ENCODE peak calls at places on chromosomes 4 and X, in eight cellular contexts. D, I, S, V, M, R, G and O are unnamed samples.

GRCh38 chr4:82268050-82268825 is 105.6 kb downstream of the HNRNPD start:
- DNase-seq in G (peak; percentile 3), R (peak; percentile 19), M (peak; percentile 55), S (peak; percentile 80), V (peak; percentile 51), D (peak; percentile 46), I (peak; percentile 22), O (peak; percentile 30)

GRCh38 chr4:98653006-98653405 is 5.4 kb downstream of the TSPAN5 start:
- DNase-seq in S (no peak), R (no peak), G (no peak), I (no peak), D (no peak), M (no peak), V (no peak), O (no peak)

GRCh38 chrX:1291110-1291740 is 22.6 kb downstream of the CSF2RA start:
- DNase-seq in S (no peak), I (no peak), R (no peak), G (no peak), D (no peak), M (no peak), V (no peak), O (no peak)

GRCh38 chrX:39616098-39616729 is 481.5 kb downstream of the BCOR start:
- DNase-seq in V (no peak), I (no peak), M (no peak), R (no peak), S (no peak), D (no peak), G (no peak), O (no peak)

GRCh38 chr4:31375936-31376335 is 655.8 kb downstream of the PCDH7 start:
- DNase-seq in G (no peak), I (no peak), V (no peak), D (no peak), S (no peak), M (no peak), R (no peak), O (no peak)

GRCh38 chr4:83828601-83829000 is 292.7 kb downstream of the GPAT3 start:
- DNase-seq in M (no peak), S (no peak), I (no peak), G (no peak), R (no peak), V (no peak), D (no peak), O (no peak)

GRCh38 chrX:107154787-107155620 is 36.4 kb upstream of the RBM41 start:
- DNase-seq in V (no peak), S (no peak), I (no peak), G (no peak), D (no peak), M (peak; percentile 30), R (no peak), O (no peak)

GRCh38 chr4:83386931-83387897 is 52.6 kb upstream of the HPSE start:
- DNase-seq in R (no peak), V (no peak), I (no peak), S (peak; percentile 20), M (no peak), D (no peak), G (no peak), O (no peak)

GRCh38 chr4:60562353-60562752 is 637.8 kb upstream of the ADGRL3 start:
- DNase-seq in S (peak; percentile 16), G (no peak), I (no peak), R (no peak), M (no peak), V (no peak), D (peak; percentile 57), O (peak; percentile 6)

GRCh38 chrX:115459883-115460564 is 101.0 kb upstream of the PLS3 start:
- DNase-seq in V (no peak), R (no peak), I (no peak), D (no peak), S (no peak), G (no peak), M (no peak), O (no peak)

GRCh38 chr4:86160423-86160822 is 199.4 kb downstream of the MAPK10 start:
- DNase-seq in R (no peak), S (no peak), V (no peak), M (no peak), G (no peak), D (no peak), I (no peak), O (no peak)

GRCh38 chr4:110533940-110534339 is 58.0 kb downstream of the ENPEP start:
- DNase-seq in R (no peak), I (no peak), M (peak; percentile 83), D (no peak), V (no peak), S (no peak), G (no peak), O (no peak)

GRCh38 chr4:139243448-139244365 is 36.3 kb downstream of the MGARP start:
- DNase-seq in I (no peak), G (no peak), V (no peak), D (no peak), S (no peak), R (no peak), M (peak; percentile 32), O (no peak)

GRCh38 chr4:71709961-71710360 is 73.9 kb downstream of the GC start:
- DNase-seq in G (no peak), S (peak; percentile 24), I (no peak), R (no peak), D (no peak), M (peak; percentile 9), V (no peak), O (no peak)

GRCh38 chrX:13051529-13052172 is 7.2 kb upstream of the FAM9C start:
- DNase-seq in G (no peak), I (peak; percentile 30), V (peak; percentile 28), R (no peak), S (no peak), D (no peak), M (no peak), O (no peak)

GRCh38 chr4:140637836-140638235 is 69.1 kb upstream of the UCP1 start:
- DNase-seq in G (no peak), I (no peak), D (peak; percentile 18), R (no peak), S (peak; percentile 68), M (peak; percentile 42), V (no peak), O (no peak)

GRCh38 chr4:2256156-2256731 is 5.7 kb downstream of the MXD4 start:
- DNase-seq in G (no peak), M (no peak), R (peak; percentile 10), S (no peak), V (peak; percentile 35), I (no peak), D (no peak), O (no peak)

GRCh38 chrX:40871385-40872082 is 136.2 kb upstream of the MED14 start:
- DNase-seq in S (no peak), I (no peak), R (no peak), V (peak; percentile 6), G (no peak), D (no peak), M (no peak), O (no peak)

GRCh38 chrX:118226060-118226428 is 109.4 kb upstream of the KLHL13 start:
- DNase-seq in S (no peak), V (no peak), M (peak; percentile 4), I (no peak), G (no peak), D (no peak), R (no peak), O (peak; percentile 29)

GRCh38 chrX:119647552-119648420 is 41.6 kb upstream of the NKRF start:
- DNase-seq in M (no peak), V (no peak), I (peak; percentile 18), R (no peak), G (no peak), D (no peak), S (no peak), O (no peak)

GRCh38 chrX:49754238-49754857 is 58.6 kb upstream of the PAGE1 start:
- DNase-seq in G (no peak), V (peak; percentile 3), S (peak; percentile 72), D (peak; percentile 13), M (peak; percentile 53), I (peak; percentile 19), R (peak; percentile 17), O (peak; percentile 6)